ENCODE peak calls at places on chromosome 5, in six cellular contexts. Y is DND-41, B is fibroblast of the aortic adventitia, C is brain microvascular endothelial cell, K is GM10248, I is fibroblast of villous mesenchyme. X is an unnamed sample.

GRCh38 chr5:32814620-32815019 is 103.5 kb downstream of the NPR3 start:
- DNase-seq in I (no peak), C (peak), B (peak), K (no peak), Y (no peak), X (peak)

GRCh38 chr5:116037236-116037822 is 5.1 kb downstream of the ARL14EPL start:
- DNase-seq in K (no peak), I (peak), C (no peak), Y (no peak), B (no peak), X (peak)

GRCh38 chr5:12861891-12862290 is 957.6 kb upstream of the CTNND2 start:
- DNase-seq in K (no peak), B (no peak), I (no peak), C (no peak), Y (no peak), X (no peak)

GRCh38 chr5:107917983-107918382 is 247.2 kb upstream of the EFNA5 start:
- DNase-seq in I (no peak), K (no peak), Y (peak), C (no peak), B (no peak), X (peak)

GRCh38 chr5:171867786-171868185 is 82.2 kb downstream of the SMIM23 start:
- DNase-seq in B (no peak), C (peak), I (no peak), K (no peak), Y (no peak), X (peak)

GRCh38 chr5:123722451-123722850 is 210.5 kb downstream of the CSNK1G3 start:
- DNase-seq in B (no peak), C (no peak), K (no peak), Y (no peak), I (no peak), X (peak)

GRCh38 chr5:6604946-6605345 is 27.9 kb downstream of the NSUN2 start:
- DNase-seq in Y (no peak), I (no peak), B (no peak), C (no peak), K (no peak), X (no peak)

GRCh38 chr5:64201986-64202385 is 36.3 kb downstream of the RNF180 start:
- DNase-seq in C (peak), Y (no peak), B (peak), K (no peak), I (no peak), X (no peak)

GRCh38 chr5:1229822-1230221 is 4.6 kb downstream of the SLC6A18 start:
- DNase-seq in Y (peak), K (no peak), I (no peak), C (no peak), B (no peak), X (no peak)

GRCh38 chr5:65144136-65144871 is 337.4 kb downstream of the ADAMTS6 start:
- DNase-seq in Y (no peak), C (no peak), I (no peak), K (no peak), B (no peak), X (no peak)

GRCh38 chr5:135559342-135559741 is 19.4 kb downstream of the CXCL14 start:
- DNase-seq in Y (no peak), B (peak), K (no peak), I (no peak), C (peak), X (peak)

GRCh38 chr5:95808686-95809413 is 13.7 kb downstream of the GLRX start:
- DNase-seq in K (peak), C (peak), I (peak), B (peak), Y (peak), X (peak)

GRCh38 chr5:120082316-120083068 is 381.6 kb upstream of the PRR16 start:
- DNase-seq in C (no peak), B (no peak), I (no peak), K (no peak), Y (no peak), X (no peak)

GRCh38 chr5:150081541-150082283 is 4.6 kb downstream of the CSF1R start:
- DNase-seq in I (peak), Y (no peak), C (no peak), K (peak), B (no peak), X (no peak)

GRCh38 chr5:83927140-83927733 is 206.6 kb upstream of the HAPLN1 start:
- DNase-seq in Y (peak), K (peak), B (peak), C (peak), I (peak), X (peak)

GRCh38 chr5:6704361-6704851 is 8.8 kb upstream of the TENT4A start:
- DNase-seq in B (peak), C (peak), K (no peak), I (peak), Y (no peak), X (peak)

DNA sequence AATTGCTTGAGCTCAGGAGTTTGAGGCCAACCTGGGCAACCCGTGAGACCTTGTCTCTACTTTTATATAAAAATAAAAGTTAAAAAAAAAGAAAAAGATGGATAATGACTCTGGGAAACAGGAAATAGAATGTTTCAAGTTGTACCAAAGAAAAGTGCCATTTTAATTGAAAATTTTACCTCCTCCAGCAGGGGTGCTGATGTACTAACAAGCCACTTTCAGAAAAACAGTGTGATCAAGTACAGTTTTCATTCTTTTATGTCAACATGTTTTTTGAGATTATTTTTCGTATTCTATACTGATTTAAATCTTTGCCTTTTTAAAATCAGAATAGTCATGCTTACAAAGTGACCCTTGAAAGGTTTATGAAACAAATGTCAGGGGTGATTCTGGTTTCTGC is 30.8 kb downstream of the F2R start:
- DNase-seq in I (no peak), Y (no peak), B (no peak), K (no peak), C (no peak), X (no peak)
- TF ChIP-seq CTCF in I (no peak), Y (no peak), B (peak), K (no peak), C (no peak), X (no peak)

GRCh38 chr5:37248970-37249819 is at the start of gene CPLANE1:
- DNase-seq in K (peak), C (peak), B (peak), I (peak), Y (peak), X (peak)
- TF ChIP-seq CTCF in K (no peak), C (peak), B (peak), I (no peak), Y (peak), X (no peak)

GRCh38 chr5:163566678-163567077 is 61.3 kb downstream of the MAT2B start:
- DNase-seq in Y (no peak), B (no peak), C (no peak), K (no peak), I (no peak), X (no peak)
- TF ChIP-seq CTCF in Y (no peak), B (no peak), C (no peak), K (no peak), I (no peak), X (no peak)

DNA sequence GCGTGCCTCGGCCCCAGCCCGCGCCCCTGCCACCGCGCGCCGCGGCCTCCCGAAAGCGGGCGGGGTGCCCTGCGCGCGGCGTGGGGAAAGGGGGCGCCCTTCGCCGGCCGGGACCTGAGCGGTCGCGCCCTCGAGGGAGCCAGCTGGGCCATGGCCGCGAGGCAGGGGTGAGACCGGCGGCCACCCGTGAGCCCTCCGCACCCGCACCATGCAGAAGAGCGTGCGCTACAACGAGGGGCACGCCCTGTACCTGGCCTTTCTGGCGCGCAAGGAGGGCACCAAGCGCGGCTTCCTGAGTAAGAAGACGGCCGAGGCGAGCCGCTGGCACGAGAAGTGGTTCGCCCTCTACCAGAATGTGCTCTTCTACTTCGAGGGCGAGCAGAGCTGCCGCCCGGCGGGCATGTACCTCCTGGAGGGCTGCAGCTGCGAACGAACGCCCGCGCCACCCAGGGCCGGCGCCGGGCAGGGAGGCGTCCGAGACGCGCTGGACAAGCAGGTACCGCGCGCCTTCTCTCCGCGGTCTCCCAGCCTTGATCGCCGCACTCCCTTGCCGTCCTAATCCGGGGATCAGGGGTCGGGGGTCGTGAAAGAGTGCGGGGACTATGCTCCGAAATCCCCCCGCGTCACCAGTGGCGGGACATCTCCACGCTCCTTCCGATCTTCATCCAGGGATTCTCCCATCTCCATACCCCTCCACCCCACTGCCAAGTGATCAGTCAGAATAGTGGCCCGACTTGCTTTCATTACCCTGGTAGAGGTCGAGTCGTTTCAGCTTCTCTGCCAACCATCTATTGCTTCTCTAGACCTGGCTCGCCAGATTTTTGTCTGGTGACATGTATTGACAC is 590 bp downstream of the RASGRF2 start:
- DNase-seq in K (peak), C (no peak), Y (no peak), B (no peak), I (peak), X (no peak)
- TF ChIP-seq CTCF in K (no peak), C (no peak), Y (no peak), B (no peak), I (peak), X (no peak)

GRCh38 chr5:10775646-10776045 is 14.6 kb upstream of the DAP start:
- DNase-seq in B (no peak), K (peak), I (no peak), C (no peak), Y (no peak), X (no peak)
- TF ChIP-seq CTCF in B (no peak), K (peak), I (peak), C (peak), Y (peak), X (no peak)

DNA sequence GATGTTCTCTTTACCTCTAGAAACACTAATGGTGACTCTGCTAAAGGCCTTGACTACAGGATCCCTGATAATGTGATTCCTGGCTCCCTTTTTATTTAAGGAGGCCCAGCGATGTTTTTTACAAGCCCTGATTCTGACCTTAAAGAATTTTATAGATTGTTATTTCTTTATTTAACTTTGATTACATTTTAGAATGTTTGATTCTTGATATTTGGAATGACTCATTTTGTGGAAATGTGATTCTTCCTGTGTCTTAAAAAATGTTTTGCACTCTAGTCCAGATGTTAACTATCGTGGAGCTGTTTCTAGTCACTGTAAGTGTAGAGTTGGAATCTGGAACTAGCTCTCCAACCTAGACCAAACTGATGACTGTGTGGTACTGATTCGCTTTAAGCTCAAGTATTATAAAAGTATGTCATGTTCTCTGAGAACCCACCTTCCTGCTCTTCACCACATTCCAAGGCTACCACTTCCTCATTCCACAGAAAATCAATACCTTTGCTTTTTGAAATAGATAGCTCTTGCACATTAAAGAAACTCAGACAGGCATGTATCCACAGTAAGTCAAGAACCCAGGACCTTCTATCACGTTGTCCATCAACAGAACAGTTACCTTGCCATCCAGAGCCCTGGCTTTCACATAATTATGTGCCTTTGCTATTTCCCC is 65.2 kb downstream of the JMY start:
- DNase-seq in B (peak), Y (no peak), C (no peak), K (no peak), I (peak), X (peak)
- TF ChIP-seq CTCF in B (no peak), Y (no peak), C (no peak), K (no peak), I (no peak), X (no peak)

GRCh38 chr5:82885657-82886389 is 191.4 kb downstream of the TMEM167A start:
- DNase-seq in I (peak), K (no peak), B (peak), Y (no peak), C (peak), X (peak)
- TF ChIP-seq CTCF in I (no peak), K (peak), B (no peak), Y (peak), C (peak), X (no peak)

GRCh38 chr5:178983728-178984127 is 11.4 kb downstream of the GRM6 start:
- DNase-seq in K (no peak), I (no peak), Y (no peak), C (no peak), B (no peak), X (no peak)
- TF ChIP-seq CTCF in K (no peak), I (no peak), Y (no peak), C (no peak), B (no peak), X (no peak)

DNA sequence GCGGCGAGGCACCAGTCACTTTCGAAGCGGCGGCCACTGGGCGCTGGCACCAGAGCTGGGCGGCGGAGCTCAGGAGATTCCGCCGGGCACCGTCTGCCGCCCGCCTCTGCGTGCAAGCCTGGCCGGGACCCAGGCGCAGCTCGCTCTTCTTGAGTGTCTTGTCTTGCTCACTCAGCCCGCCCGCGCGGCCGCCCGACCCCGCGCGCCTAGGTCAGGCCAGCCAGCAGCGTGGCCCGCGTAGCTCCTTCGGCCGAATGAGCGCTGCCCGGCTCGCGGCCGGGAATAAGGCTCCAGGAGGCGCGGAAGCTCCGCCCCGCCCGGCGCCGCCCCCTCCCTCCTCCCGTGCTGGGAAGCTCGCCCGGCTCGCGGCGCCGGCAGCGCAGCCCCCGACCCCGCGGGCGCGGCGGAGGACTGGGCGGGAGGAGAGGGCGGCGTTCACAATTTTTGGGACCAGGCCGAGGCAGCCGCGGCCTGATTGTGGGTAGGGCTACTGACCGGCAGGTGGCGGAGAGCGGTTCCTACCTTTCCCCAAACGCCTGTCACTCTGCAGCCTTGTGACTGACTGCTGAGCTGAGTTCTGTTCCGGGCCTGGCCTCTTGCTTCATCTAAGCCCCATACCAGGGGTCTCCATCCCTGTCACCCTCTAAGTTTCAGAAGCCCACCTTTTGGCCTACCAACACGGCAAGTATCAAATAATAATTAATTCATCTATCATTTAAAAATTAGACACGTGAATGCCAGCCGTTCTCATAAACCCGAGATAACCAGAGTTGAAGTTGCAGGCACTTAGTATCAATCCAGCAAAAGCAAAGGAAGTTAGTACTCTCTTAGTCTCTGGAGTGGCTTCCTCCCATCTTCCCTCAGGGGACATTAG is at the start of gene HBEGF:
- DNase-seq in B (peak), I (peak), Y (peak), K (peak), C (peak), X (peak)
- TF ChIP-seq CTCF in B (peak), I (peak), Y (peak), K (peak), C (peak), X (peak)

X was measured in fibroblast of mammary gland.